ENCODE peak calls at places on chromosomes 4 and X, in nine cellular contexts. V, S, J, Y, E, A, G, I and X are unnamed samples.

GRCh38 chr4:24322986-24323385 is 261.4 kb downstream of the DHX15 start:
- DNase-seq in V (no peak), S (peak; percentile 58), J (no peak), Y (no peak), E (no peak), A (no peak), G (no peak), I (no peak), X (no peak)

GRCh38 chrX:72128881-72129280 is 2.8 kb downstream of the RTL5 start:
- DNase-seq in V (no peak), S (no peak), J (no peak), Y (no peak), E (no peak), A (peak; percentile 65), G (no peak), I (no peak), X (no peak)

GRCh38 chr4:92636038-92636825 is 332.5 kb downstream of the GRID2 start:
- DNase-seq in V (no peak), S (no peak), J (no peak), Y (no peak), E (no peak), A (no peak), G (no peak), I (no peak), X (no peak)

GRCh38 chr4:113383111-113383785 is 333.8 kb downstream of the ANK2 start:
- DNase-seq in V (no peak), S (peak; percentile 82), J (no peak), Y (no peak), E (peak; percentile 26), A (no peak), G (no peak), I (no peak), X (no peak)

GRCh38 chrX:130539721-130540321 is 138.0 kb downstream of the RBMX2 start:
- DNase-seq in V (peak; percentile 3), S (peak; percentile 4), J (no peak), Y (no peak), E (peak; percentile 22), A (peak; percentile 75), G (peak; percentile 55), I (no peak), X (peak; percentile 4)

GRCh38 chr4:25283948-25284347 is 28.6 kb upstream of the ZCCHC4 start:
- DNase-seq in V (no peak), S (no peak), J (no peak), Y (no peak), E (no peak), A (no peak), G (no peak), I (no peak), X (no peak)

GRCh38 chr4:144655491-144655890 is 9.5 kb downstream of the HHIP start:
- DNase-seq in V (no peak), S (peak; percentile 54), J (no peak), Y (no peak), E (no peak), A (no peak), G (no peak), I (no peak), X (no peak)

GRCh38 chr4:77193511-77194236 is 36.7 kb downstream of the CCNG2 start:
- DNase-seq in V (peak; percentile 42), S (no peak), J (peak; percentile 77), Y (no peak), E (no peak), A (no peak), G (no peak), I (no peak), X (peak; percentile 71)

GRCh38 chr4:86935833-86936721 is 1.3 kb downstream of the AFF1 start:
- DNase-seq in V (peak; percentile 48), S (peak; percentile 67), J (peak; percentile 72), Y (no peak), E (peak; percentile 87), A (peak; percentile 45), G (peak; percentile 69), I (peak; percentile 80), X (peak; percentile 82)

GRCh38 chr4:61501812-61502211 is 301.7 kb downstream of the ADGRL3 start:
- DNase-seq in V (no peak), S (no peak), J (no peak), Y (no peak), E (no peak), A (no peak), G (no peak), I (no peak), X (no peak)

GRCh38 chr4:5980436-5981155 is 37.6 kb downstream of the C4orf50 start:
- DNase-seq in V (no peak), S (no peak), J (no peak), Y (no peak), E (no peak), A (no peak), G (no peak), I (no peak), X (no peak)

GRCh38 chr4:5051210-5051691 is at the start of gene STK32B:
- DNase-seq in V (no peak), S (peak; percentile 75), J (peak; percentile 80), Y (peak; percentile 41), E (peak; percentile 55), A (peak; percentile 61), G (peak; percentile 46), I (peak; percentile 57), X (no peak)

GRCh38 chr4:30258949-30259348 is 461.2 kb upstream of the PCDH7 start:
- DNase-seq in V (no peak), S (no peak), J (no peak), Y (no peak), E (no peak), A (no peak), G (no peak), I (no peak), X (no peak)

GRCh38 chr4:139297001-139297410 is 4.3 kb upstream of the NAA15 start:
- DNase-seq in V (no peak), S (peak; percentile 47), J (no peak), Y (no peak), E (no peak), A (no peak), G (no peak), I (no peak), X (no peak)

GRCh38 chrX:13376857-13377441 is 57.1 kb upstream of the ATXN3L start:
- DNase-seq in V (no peak), S (peak; percentile 98), J (no peak), Y (peak; percentile 89), E (peak; percentile 42), A (no peak), G (no peak), I (no peak), X (no peak)

GRCh38 chr4:73231518-73232487 is 26.8 kb downstream of the ANKRD17 start:
- DNase-seq in V (no peak), S (no peak), J (no peak), Y (no peak), E (no peak), A (no peak), G (no peak), I (no peak), X (no peak)

GRCh38 chr4:107379054-107379869 is 340.8 kb downstream of the PAPSS1 start:
- DNase-seq in V (no peak), S (peak; percentile 40), J (no peak), Y (no peak), E (no peak), A (peak; percentile 9), G (no peak), I (no peak), X (no peak)

GRCh38 chrX:70954871-70955270 is 24.0 kb upstream of the SLC7A3 start:
- DNase-seq in V (no peak), S (no peak), J (no peak), Y (no peak), E (no peak), A (no peak), G (no peak), I (no peak), X (no peak)

GRCh38 chr4:156578713-156579112 is 392.9 kb downstream of the PDGFC start:
- DNase-seq in V (no peak), S (no peak), J (no peak), Y (no peak), E (no peak), A (no peak), G (no peak), I (no peak), X (no peak)

DNA sequence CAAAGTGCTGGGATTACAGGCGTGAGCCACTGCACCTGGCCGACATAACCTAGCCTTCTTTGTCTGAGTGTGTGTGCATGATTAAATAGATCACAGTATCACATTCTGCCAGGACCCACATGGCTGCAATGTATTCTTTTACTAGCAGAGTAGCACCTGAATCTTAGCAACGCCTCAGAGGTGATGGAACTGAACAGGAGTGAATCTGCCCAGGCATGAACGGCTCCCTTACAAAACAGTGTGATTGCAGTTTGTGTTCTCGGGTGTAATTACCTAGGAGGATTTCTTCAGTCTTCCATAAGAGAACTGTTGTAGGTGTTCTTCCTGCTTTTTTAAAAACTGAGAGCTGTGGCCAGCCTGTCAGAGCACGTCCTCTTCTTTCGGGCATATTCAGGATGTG is 122.7 kb upstream of the STS start:
- DNase-seq in V (no peak), S (no peak), J (no peak), Y (no peak), E (no peak), A (no peak), G (no peak), I (no peak), X (no peak)
- H3K27ac ChIP-seq in V (no peak overlapping the region), S (no peak overlapping the region), J (no peak overlapping the region), Y (no peak overlapping the region), E (no peak overlapping the region), A (no peak overlapping the region), G (no peak overlapping the region), I (no peak overlapping the region), X (no peak overlapping the region)

GRCh38 chr4:186079698-186080097 is 10.7 kb downstream of the TLR3 start:
- DNase-seq in V (no peak), S (no peak), J (no peak), Y (no peak), E (no peak), A (peak; percentile 20), G (no peak), I (no peak), X (no peak)

GRCh38 chr4:186074189-186074588 is 5.2 kb downstream of the TLR3 start:
- DNase-seq in V (no peak), S (no peak), J (no peak), Y (no peak), E (no peak), A (peak; percentile 32), G (no peak), I (no peak), X (no peak)

GRCh38 chr4:186081202-186081807 is 12.3 kb downstream of the TLR3 start:
- DNase-seq in V (no peak), S (no peak), J (no peak), Y (no peak), E (no peak), A (no peak), G (no peak), I (no peak), X (no peak)

GRCh38 chr4:186078977-186079697 is 10.2 kb downstream of the TLR3 start:
- DNase-seq in V (no peak), S (no peak), J (no peak), Y (no peak), E (no peak), A (peak; percentile 62), G (no peak), I (no peak), X (no peak)
- H3K4me3 ChIP-seq in V (no peak overlapping the region), S (no peak overlapping the region), J (no peak overlapping the region), Y (no peak overlapping the region), E (no peak overlapping the region), A (no peak overlapping the region), G (no peak overlapping the region), I (no peak overlapping the region), X (no peak overlapping the region)

GRCh38 chr4:39609454-39609911 is 29.2 kb downstream of the SMIM14 start:
- DNase-seq in V (no peak), S (no peak), J (no peak), Y (no peak), E (no peak), A (no peak), G (no peak), I (no peak), X (no peak)
- H3K27ac ChIP-seq in V (no peak overlapping the region), S (peak overlapping the region; percentile 23), J (no peak overlapping the region), Y (no peak overlapping the region), E (no peak overlapping the region), A (no peak overlapping the region), G (no peak overlapping the region), I (no peak overlapping the region), X (no peak overlapping the region)

GRCh38 chrX:8730812-8731578 is 942 bp downstream of the ANOS1 start:
- DNase-seq in V (no peak), S (no peak), J (no peak), Y (no peak), E (no peak), A (peak; percentile 53), G (no peak), I (no peak), X (no peak)
- H3K4me3 ChIP-seq in V (no peak overlapping the region), S (peak overlapping the region; percentile 51), J (peak overlapping the region; percentile 64), Y (peak overlapping the region; percentile 44), E (peak overlapping the region; percentile 5), A (peak overlapping the region; percentile 86), G (no peak overlapping the region), I (peak overlapping the region; percentile 85), X (no peak overlapping the region)